ENCODE peak calls at places on chromosome 17, in seven cellular contexts. E, J, R, Z, C, Q and N are unnamed samples. For H3K4me1, the result is how much of the 10 kb centered on the place peaks cover.

GRCh38 chr17:73265646-73266640 is 4.3 kb upstream of the CPSF4L start:
- DNase-seq in E (no peak), J (no peak), R (no peak), Z (no peak), C (no peak), Q (peak), N (no peak)

GRCh38 chr17:67245694-67246397 is 850 bp upstream of the HELZ start:
- DNase-seq in E (peak), J (no peak), R (no peak), Z (peak), C (peak), Q (peak), N (no peak)

GRCh38 chr17:49548506-49549310 is 27.0 kb upstream of the NXPH3 start:
- DNase-seq in E (peak), J (no peak), R (no peak), Z (no peak), C (no peak), Q (no peak), N (no peak)

GRCh38 chr17:10197362-10197720 is 1.1 kb downstream of the GAS7 start:
- DNase-seq in E (no peak), J (no peak), R (no peak), Z (peak), C (no peak), Q (no peak), N (peak)

GRCh38 chr17:44097110-44097810 is 26.2 kb downstream of the HDAC5 start:
- DNase-seq in E (no peak), J (no peak), R (no peak), Z (peak), C (no peak), Q (peak), N (no peak)

GRCh38 chr17:40623419-40624217 is 24.0 kb downstream of the SMARCE1 start:
- DNase-seq in E (no peak), J (no peak), R (no peak), Z (no peak), C (no peak), Q (no peak), N (no peak)

GRCh38 chr17:30224419-30224960 is 11.0 kb downstream of the SLC6A4 start:
- DNase-seq in E (no peak), J (no peak), R (no peak), Z (no peak), C (no peak), Q (no peak), N (no peak)

GRCh38 chr17:40878044-40878443 is 7.0 kb downstream of the KRT20 start:
- DNase-seq in E (no peak), J (no peak), R (no peak), Z (no peak), C (no peak), Q (no peak), N (no peak)

GRCh38 chr17:73096866-73097265 is 4.4 kb upstream of the SLC39A11 start:
- DNase-seq in E (no peak), J (peak), R (no peak), Z (no peak), C (no peak), Q (no peak), N (no peak)

GRCh38 chr17:19242926-19243325 is 5.8 kb downstream of the EPN2 start:
- DNase-seq in E (no peak), J (no peak), R (no peak), Z (no peak), C (no peak), Q (no peak), N (peak)

GRCh38 chr17:3773966-3774365 is 27.0 kb downstream of the ITGAE start:
- DNase-seq in E (no peak), J (no peak), R (no peak), Z (no peak), C (no peak), Q (peak), N (no peak)

GRCh38 chr17:48995332-48995870 is 1.8 kb upstream of the IGF2BP1 start:
- DNase-seq in E (no peak), J (no peak), R (peak), Z (no peak), C (no peak), Q (no peak), N (no peak)

GRCh38 chr17:42179911-42180410 is 981 bp downstream of the KCNH4 start:
- DNase-seq in E (peak), J (no peak), R (no peak), Z (no peak), C (peak), Q (no peak), N (no peak)

GRCh38 chr17:28916302-28916934 is 13.5 kb upstream of the DHRS13 start:
- DNase-seq in E (peak), J (peak), R (no peak), Z (no peak), C (no peak), Q (no peak), N (no peak)

GRCh38 chr17:49886036-49886435 is 38.2 kb upstream of the TAC4 start:
- DNase-seq in E (no peak), J (no peak), R (no peak), Z (no peak), C (no peak), Q (no peak), N (no peak)

GRCh38 chr17:31792007-31792585 is 66.9 kb downstream of the COPRS start:
- DNase-seq in E (no peak), J (no peak), R (no peak), Z (no peak), C (no peak), Q (no peak), N (no peak)

GRCh38 chr17:68576137-68576536 is 25.0 kb downstream of the FAM20A start:
- DNase-seq in E (no peak), J (no peak), R (no peak), Z (no peak), C (no peak), Q (no peak), N (no peak)

GRCh38 chr17:67784364-67785121 is 40.8 kb upstream of the BPTF start:
- DNase-seq in E (no peak), J (no peak), R (no peak), Z (no peak), C (no peak), Q (no peak), N (no peak)

GRCh38 chr17:15289285-15290185 is 24.4 kb upstream of the PMP22 start:
- DNase-seq in E (no peak), J (no peak), R (no peak), Z (no peak), C (no peak), Q (no peak), N (no peak)

GRCh38 chr17:74054249-74054648 is 149.2 kb upstream of the RPL38 start:
- DNase-seq in E (no peak), J (no peak), R (no peak), Z (no peak), C (no peak), Q (no peak), N (no peak)

GRCh38 chr17:49552070-49552751 is 23.5 kb upstream of the NXPH3 start:
- DNase-seq in E (no peak), J (no peak), R (no peak), Z (no peak), C (no peak), Q (no peak), N (no peak)

GRCh38 chr17:13076905-13077304 is 59.1 kb upstream of the ELAC2 start:
- DNase-seq in E (no peak), J (no peak), R (no peak), Z (no peak), C (no peak), Q (no peak), N (no peak)

GRCh38 chr17:30310562-30310961 is 18.8 kb upstream of the BLMH start:
- DNase-seq in E (no peak), J (no peak), R (no peak), Z (no peak), C (no peak), Q (no peak), N (no peak)

GRCh38 chr17:40598021-40598927 is 33.0 kb upstream of the CCR7 start:
- DNase-seq in E (no peak), J (peak), R (peak), Z (no peak), C (no peak), Q (no peak), N (no peak)

GRCh38 chr17:4110152-4110551 is 32.7 kb downstream of the ZZEF1 start:
- DNase-seq in E (no peak), J (no peak), R (no peak), Z (no peak), C (no peak), Q (no peak), N (no peak)

GRCh38 chr17:35764123-35764991 is 3.7 kb downstream of the C17orf50 start:
- DNase-seq in E (peak), J (peak), R (peak), Z (peak), C (peak), Q (peak), N (peak)

GRCh38 chr17:69492410-69493071 is 78.0 kb downstream of the MAP2K6 start:
- DNase-seq in E (no peak), J (no peak), R (no peak), Z (no peak), C (no peak), Q (no peak), N (no peak)

GRCh38 chr17:66444001-66444400 is 141.6 kb downstream of the PRKCA start:
- DNase-seq in E (no peak), J (no peak), R (no peak), Z (no peak), C (no peak), Q (no peak), N (no peak)

GRCh38 chr17:30197416-30197815 is 38.1 kb downstream of the SLC6A4 start:
- DNase-seq in E (no peak), J (no peak), R (no peak), Z (no peak), C (no peak), Q (no peak), N (no peak)

DNA sequence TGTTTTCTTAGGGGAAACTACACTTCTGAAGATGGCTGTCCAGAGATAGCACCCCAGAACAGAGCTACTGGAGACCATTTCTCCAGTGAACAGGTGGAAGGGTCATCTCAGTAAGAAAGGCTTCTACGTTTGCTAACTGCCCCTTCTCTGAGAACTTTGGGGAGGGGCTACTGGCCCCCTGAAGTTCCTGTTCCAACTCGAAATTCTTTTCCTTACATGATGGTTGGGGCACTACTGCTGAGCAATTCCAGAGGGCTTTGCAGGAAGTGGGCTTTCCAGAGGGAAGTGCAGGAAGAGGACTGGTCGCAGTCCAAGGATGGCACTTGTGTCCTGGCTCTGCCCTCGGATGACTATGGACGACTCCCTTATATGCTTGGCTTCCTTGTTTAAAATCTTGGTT is 31.2 kb downstream of the TOM1L2 start:
- DNase-seq in E (no peak), J (no peak), R (no peak), Z (no peak), C (no peak), Q (no peak), N (no peak)
- H3K4me1 ChIP-seq in E (under half), J (half or more), R (half or more), Z (half or more), C (under half), Q (under half), N (half or more)

DNA sequence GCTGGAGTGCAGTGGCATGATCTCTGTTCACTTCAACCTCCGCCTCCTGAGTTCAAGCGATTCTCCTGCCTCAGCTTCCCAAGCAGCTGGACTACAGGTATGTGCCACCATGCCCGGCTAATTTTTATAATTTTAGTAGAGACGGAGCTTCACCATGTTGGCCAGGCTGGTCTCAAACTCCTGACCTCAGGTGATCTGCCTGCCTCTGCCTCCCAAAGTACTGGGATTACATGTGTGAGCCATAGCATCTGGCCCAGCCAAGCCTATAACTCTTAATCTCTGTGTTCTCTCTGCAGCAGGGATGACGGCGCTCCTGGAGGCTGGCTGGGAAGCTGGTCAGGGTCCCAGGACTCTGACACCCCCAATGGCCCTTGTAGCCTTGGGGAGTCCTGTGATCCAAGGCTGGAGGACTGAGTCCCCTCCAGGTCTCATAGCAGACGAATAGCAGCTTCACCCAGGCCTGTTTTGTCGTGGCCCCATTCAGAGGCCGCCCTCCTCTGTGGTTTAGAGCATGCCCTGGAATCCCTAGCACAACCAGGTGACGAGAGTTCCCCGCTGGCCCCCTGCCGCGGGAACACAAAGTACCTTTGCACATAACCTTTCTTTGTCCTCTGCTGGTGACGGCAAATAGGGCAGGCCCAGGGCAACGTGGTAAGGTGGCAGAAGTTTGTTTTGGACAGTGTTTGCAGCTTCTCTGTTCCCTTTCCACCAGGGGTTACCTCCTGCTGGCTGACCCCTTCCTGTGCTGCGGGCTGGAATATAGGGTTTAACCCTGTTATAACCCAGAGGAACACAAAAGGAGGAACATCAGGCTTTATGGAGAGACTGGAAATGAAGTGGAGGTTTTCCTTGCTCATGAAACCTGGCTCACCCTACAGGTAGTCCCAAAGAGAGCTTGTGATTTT is 43.0 kb upstream of the TOB1 start:
- DNase-seq in E (peak), J (no peak), R (no peak), Z (peak), C (peak), Q (peak), N (no peak)
- TF ChIP-seq CTCF in E (no peak), J (peak), R (no peak), Z (no peak), C (no peak), Q (peak), N (no peak)

GRCh38 chr17:81868674-81869220 is 2.4 kb downstream of the ARHGDIA start:
- DNase-seq in E (peak), J (no peak), R (no peak), Z (no peak), C (no peak), Q (peak), N (peak)

GRCh38 chr17:81869221-81870154 is 1.6 kb downstream of the ARHGDIA start:
- DNase-seq in E (peak), J (no peak), R (no peak), Z (no peak), C (no peak), Q (peak), N (peak)

GRCh38 chr17:81870155-81870977 is 771 bp downstream of the ARHGDIA start:
- DNase-seq in E (peak), J (peak), R (no peak), Z (no peak), C (peak), Q (peak), N (peak)

GRCh38 chr17:81871387-81872120 is 417 bp upstream of the ARHGDIA start:
- DNase-seq in E (peak), J (peak), R (peak), Z (peak), C (peak), Q (peak), N (peak)

GRCh38 chr17:81870978-81871386 is at the start of gene ARHGDIA:
- DNase-seq in E (no peak), J (no peak), R (no peak), Z (no peak), C (no peak), Q (no peak), N (no peak)
- H3K4me3 ChIP-seq in E (peak), J (peak), R (peak), Z (peak), C (peak), Q (peak), N (peak)

DNA sequence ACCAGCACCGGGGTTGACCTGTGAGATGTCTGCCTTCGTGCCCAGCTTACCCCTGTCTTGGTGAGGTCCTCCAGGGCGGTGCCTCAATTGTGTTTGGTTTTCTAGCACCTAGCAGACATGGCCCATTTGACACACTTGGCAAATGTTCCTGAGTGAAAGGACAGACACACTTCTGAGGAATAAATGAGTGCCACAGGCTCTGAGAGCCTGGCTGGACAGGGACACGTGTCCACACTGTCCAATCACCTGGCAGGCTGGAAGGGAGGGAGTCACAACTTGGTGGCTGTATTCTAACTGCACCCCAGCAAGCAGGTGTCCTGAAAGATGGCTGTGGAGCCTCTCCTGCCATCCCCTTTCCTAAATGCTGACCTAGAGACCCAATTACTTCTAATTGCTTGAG is 7.4 kb downstream of the MAP3K14 start:
- DNase-seq in E (no peak), J (no peak), R (no peak), Z (no peak), C (no peak), Q (no peak), N (no peak)
- H3K4me1 ChIP-seq in E (half or more), J (half or more), R (half or more), Z (half or more), C (half or more), Q (half or more), N (under half)

DNA sequence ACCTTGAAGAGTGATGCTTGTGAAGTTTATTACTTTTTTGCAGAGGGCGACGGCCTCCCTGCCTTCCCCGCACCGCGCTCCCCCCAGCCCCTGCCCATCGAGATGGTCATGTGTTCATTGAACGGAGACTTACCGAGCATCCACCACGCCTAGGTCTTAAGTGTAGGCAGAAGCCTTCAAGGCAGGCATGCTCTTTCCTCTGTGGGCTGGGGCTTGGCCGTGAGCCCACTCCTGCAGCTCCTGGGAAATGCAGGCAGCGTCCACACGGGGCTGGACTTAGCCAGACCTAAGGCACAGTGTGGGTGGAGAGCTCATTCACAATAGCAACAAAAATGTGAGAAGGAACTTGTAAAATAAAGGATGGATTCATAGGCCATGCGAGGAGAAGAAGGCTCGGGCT is 19.2 kb downstream of the RNF213 start:
- DNase-seq in E (no peak), J (no peak), R (no peak), Z (peak), C (no peak), Q (peak), N (peak)
- TF ChIP-seq CTCF in E (no peak), J (no peak), R (peak), Z (no peak), C (no peak), Q (no peak), N (peak)

DNA sequence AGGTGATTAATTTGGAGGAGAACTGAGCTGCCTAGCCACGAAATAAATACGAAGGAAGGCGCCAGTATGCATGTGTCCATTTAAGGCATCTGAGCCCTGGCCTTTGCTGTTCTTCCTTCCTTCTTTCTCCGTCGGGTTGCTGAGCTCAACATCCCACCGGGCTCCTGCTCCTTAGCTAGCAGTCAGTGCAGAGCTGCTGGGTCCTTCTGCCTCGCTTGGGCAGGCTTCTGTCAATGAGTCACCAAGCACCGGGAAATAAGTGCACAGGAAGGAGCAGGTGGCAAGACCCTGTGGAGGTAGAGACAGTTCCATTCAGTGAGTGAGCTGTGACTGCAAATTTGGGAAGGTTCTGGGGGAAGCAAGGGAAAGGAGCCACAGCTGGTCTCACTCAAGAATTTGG is 120.7 kb downstream of the CCDC182 start:
- DNase-seq in E (no peak), J (peak), R (no peak), Z (no peak), C (no peak), Q (no peak), N (no peak)
- H3K4me3 ChIP-seq in E (no peak), J (no peak), R (no peak), Z (no peak), C (no peak), Q (no peak), N (no peak)